ENCODE peak calls at places on chromosomes 1 and 21, in ten cellular contexts. O is OCI-LY7, C is H9, A is nephron progenitor cell, N is AG04450, I is GM12878, D is AG09319, W is type B pancreatic cell, Y is HFFc6, G is neural crest cell. L is an unnamed sample.

GRCh38 chr1:185338719-185339622 is 21.9 kb upstream of the IVNS1ABP start:
- DNase-seq in D (no peak), G (no peak), C (no peak), N (no peak), O (peak), W (no peak), Y (no peak), I (peak), A (no peak), L (peak)

GRCh38 chr1:185636848-185637247 is 97.3 kb upstream of the HMCN1 start:
- DNase-seq in D (no peak), A (no peak), C (no peak), W (no peak), G (no peak), I (peak), N (no peak), Y (no peak), O (no peak), L (peak)

GRCh38 chr1:150981805-150982712 is at the start of gene ANXA9:
- DNase-seq in G (no peak), N (no peak), C (no peak), D (no peak), A (no peak), I (no peak), O (no peak), Y (no peak), W (no peak), L (peak)

GRCh38 chr1:47971385-47971784 is 25.8 kb downstream of the TRABD2B start:
- DNase-seq in W (no peak), Y (no peak), A (no peak), N (no peak), G (no peak), I (no peak), D (no peak), O (no peak), C (no peak), L (no peak)

GRCh38 chr1:228278432-228278941 is 70.6 kb downstream of the OBSCN start:
- DNase-seq in G (no peak), C (no peak), N (no peak), O (no peak), I (no peak), W (no peak), Y (no peak), A (no peak), D (no peak), L (no peak)

GRCh38 chr1:205939690-205940330 is 3.4 kb downstream of the SLC26A9 start:
- DNase-seq in N (no peak), D (no peak), I (no peak), W (no peak), O (peak), A (peak), C (peak), Y (no peak), G (peak), L (no peak)

GRCh38 chr21:25735895-25736597 is 1.3 kb downstream of the GABPA start:
- DNase-seq in I (no peak), N (no peak), Y (peak), D (no peak), C (no peak), O (peak), W (no peak), A (no peak), G (no peak), L (no peak)

GRCh38 chr1:110870721-110871388 is 2.1 kb upstream of the CD53 start:
- DNase-seq in C (no peak), O (peak), A (no peak), N (no peak), I (no peak), G (no peak), Y (no peak), W (no peak), D (no peak), L (no peak)

GRCh38 chr1:145962157-145963102 is 1.9 kb downstream of the ANKRD34A start:
- DNase-seq in N (no peak), C (no peak), W (no peak), A (peak), G (no peak), Y (no peak), D (no peak), I (no peak), O (no peak), L (peak)

GRCh38 chr1:117702654-117703053 is 96.8 kb downstream of the TENT5C start:
- DNase-seq in G (no peak), I (no peak), D (no peak), C (no peak), Y (no peak), A (no peak), O (no peak), W (no peak), N (no peak), L (no peak)

GRCh38 chr1:34013958-34014737 is 150.3 kb downstream of the HMGB4 start:
- DNase-seq in N (no peak), G (peak), W (peak), D (no peak), I (no peak), O (no peak), A (peak), C (peak), Y (peak), L (peak)

GRCh38 chr1:76866566-76866965 is 714 bp upstream of the ST6GALNAC5 start:
- DNase-seq in Y (no peak), O (no peak), N (no peak), C (no peak), A (no peak), W (no peak), G (no peak), D (no peak), I (no peak), L (no peak)

GRCh38 chr1:76865696-76866291 is 1.5 kb upstream of the ST6GALNAC5 start:
- DNase-seq in A (no peak), D (no peak), W (no peak), G (no peak), I (no peak), C (no peak), Y (no peak), N (no peak), O (no peak), L (no peak)

GRCh38 chr1:76868916-76869315 is 1.6 kb downstream of the ST6GALNAC5 start:
- DNase-seq in W (no peak), D (no peak), N (no peak), C (peak), Y (no peak), G (peak), O (no peak), A (peak), I (no peak), L (no peak)

GRCh38 chr1:76868154-76868882 is 1.0 kb downstream of the ST6GALNAC5 start:
- DNase-seq in O (no peak), I (no peak), N (no peak), G (peak), Y (no peak), C (peak), W (peak), A (peak), D (no peak), L (peak)

DNA sequence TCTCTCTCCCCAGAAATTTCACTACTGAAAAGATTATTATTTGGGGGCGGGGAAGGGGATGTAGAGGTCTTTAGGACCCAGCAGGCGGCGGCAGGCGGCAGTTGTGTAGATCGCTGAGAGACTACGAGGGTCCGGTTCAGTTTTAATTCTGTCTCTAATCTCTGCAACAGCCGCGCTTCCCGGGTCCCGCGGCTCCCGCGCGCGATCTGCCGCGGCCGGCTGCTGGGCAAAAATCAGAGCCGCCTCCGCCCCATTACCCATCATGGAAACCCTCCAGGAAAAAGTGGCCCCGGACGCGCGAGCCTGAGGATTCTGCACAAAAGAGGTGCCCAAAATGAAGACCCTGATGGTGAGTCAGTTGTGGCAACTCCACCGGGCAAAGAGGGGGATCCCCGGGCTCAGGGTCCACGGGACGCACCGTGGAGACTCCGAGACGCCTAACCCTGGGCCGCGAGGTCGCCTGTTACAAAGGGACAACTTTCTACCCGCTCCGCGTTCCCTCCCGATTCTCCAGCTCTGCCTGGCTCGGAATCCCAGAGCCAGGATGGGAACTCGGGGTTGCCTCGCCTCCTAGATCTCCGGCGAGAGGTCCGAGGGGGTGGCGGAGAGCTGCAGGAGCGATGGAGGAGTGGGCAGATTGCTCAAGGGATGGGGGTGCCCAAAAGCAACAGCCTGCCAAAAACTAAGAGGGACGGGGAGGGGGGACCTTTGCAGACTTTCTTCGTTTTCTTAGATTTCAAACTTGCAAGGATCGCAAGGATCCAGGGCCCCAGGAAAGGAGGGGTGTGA is at the start of gene ST6GALNAC5:
- DNase-seq in I (no peak), O (no peak), Y (no peak), C (peak), N (no peak), W (peak), G (peak), D (no peak), A (peak), L (peak)
- TF ChIP-seq CTCF in I (no peak), O (no peak), Y (no peak), C (no peak), N (peak), W (peak), G (peak), D (no peak), A (no peak), L (no peak)

DNA sequence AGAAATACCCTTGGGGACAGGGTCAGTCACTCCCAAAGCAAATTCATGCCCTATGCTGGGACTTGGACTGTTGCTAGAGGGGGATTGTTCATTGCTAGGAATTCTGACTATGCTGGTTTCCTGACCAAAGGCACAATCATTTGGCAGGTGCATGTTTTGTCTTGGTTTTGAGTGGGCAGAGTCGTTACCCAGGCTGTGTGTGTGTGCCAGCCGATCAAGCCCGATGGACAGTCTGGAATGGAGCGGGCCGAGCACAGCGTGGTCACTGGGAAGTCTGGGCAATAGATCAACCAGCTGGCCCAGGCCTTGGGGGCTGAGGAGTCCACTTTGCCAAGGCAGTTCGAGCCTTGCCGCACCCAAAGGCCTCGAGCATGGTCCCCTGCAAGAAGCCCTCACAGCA is 60.9 kb downstream of the HTR6 start:
- DNase-seq in G (no peak), D (no peak), N (no peak), Y (no peak), I (no peak), O (no peak), A (no peak), C (no peak), W (no peak), L (no peak)
- TF ChIP-seq CTCF in G (no peak), D (no peak), N (no peak), Y (no peak), I (no peak), O (no peak), A (no peak), C (no peak), W (no peak), L (no peak)

DNA sequence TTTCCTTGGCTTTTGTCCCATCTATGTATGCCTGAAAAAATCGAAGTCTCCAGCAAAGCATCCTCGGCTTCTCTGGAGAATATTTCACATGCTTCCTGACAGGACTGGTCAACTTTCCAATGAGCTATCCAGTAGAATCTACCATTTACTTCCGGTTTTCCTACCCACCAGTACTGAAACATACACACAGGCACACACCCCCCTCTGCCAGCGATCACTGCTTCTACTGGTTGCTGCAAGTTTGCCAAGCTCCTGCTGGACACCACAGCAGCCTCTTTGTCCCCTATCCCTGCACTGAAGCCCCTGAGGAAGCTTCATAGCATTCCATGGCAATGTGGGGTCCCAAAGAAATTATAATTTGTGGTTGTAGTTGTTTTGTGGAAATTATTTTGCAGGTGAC is 536.8 kb downstream of the MATN1 start:
- DNase-seq in O (no peak), A (no peak), G (no peak), N (no peak), C (no peak), W (no peak), D (no peak), I (no peak), Y (no peak), L (no peak)
- TF ChIP-seq CTCF in O (no peak), A (no peak), G (no peak), N (no peak), C (no peak), W (no peak), D (no peak), I (no peak), Y (no peak), L (no peak)

DNA sequence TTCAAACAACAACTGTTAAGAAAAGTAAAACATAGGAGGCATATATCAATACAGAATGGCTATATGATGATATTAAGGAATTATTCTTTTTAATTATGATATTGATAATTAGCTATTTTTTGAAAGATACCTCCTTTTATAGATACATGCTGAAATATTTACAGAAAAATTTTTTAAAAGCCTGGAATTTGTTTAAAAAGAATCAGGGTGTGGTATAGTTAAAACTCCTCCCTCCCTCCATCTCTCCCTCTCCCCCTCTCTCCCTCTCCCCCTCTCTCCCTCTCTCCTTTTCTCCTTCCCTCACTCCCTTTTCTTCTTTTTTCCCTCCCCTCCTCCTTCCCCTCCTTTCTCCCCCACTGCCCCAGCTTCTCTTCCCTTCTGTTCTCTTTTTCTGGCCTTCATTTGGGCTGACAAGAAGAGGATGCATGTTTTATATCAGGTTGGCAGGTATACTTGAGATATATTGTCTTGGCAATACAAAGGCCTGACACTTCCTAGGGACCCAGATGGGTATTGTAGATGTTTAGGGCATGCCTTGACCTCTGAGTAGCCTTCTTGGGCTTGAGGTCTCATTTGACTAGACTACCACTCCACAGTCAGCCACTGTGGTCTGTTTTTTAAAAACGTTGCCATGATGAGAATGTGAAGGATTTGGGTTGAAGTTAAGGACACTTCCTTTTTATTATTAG is 124.5 kb downstream of the FGGY start:
- DNase-seq in O (no peak), Y (no peak), N (no peak), W (no peak), D (no peak), G (no peak), C (no peak), A (no peak), I (no peak), L (no peak)
- TF ChIP-seq CTCF in O (no peak), Y (no peak), N (no peak), W (no peak), D (no peak), G (no peak), C (no peak), A (no peak), I (no peak), L (no peak)

GRCh38 chr1:170145061-170145460 is 698 bp upstream of the NTMT2 start:
- DNase-seq in I (no peak), N (no peak), A (no peak), D (no peak), W (no peak), G (no peak), Y (no peak), C (no peak), O (no peak), L (no peak)

GRCh38 chr1:170146861-170147260 is 1.1 kb downstream of the NTMT2 start:
- DNase-seq in W (no peak), G (no peak), A (no peak), O (no peak), C (no peak), N (no peak), Y (no peak), I (no peak), D (no peak), L (no peak)

GRCh38 chr1:170149241-170149640 is 3.5 kb downstream of the NTMT2 start:
- DNase-seq in N (no peak), I (no peak), C (no peak), W (no peak), G (no peak), D (no peak), O (no peak), A (no peak), Y (no peak), L (no peak)

GRCh38 chr1:170149971-170150370 is 4.2 kb downstream of the NTMT2 start:
- DNase-seq in I (no peak), O (no peak), G (no peak), D (no peak), W (no peak), N (no peak), Y (no peak), C (no peak), A (no peak), L (no peak)

DNA sequence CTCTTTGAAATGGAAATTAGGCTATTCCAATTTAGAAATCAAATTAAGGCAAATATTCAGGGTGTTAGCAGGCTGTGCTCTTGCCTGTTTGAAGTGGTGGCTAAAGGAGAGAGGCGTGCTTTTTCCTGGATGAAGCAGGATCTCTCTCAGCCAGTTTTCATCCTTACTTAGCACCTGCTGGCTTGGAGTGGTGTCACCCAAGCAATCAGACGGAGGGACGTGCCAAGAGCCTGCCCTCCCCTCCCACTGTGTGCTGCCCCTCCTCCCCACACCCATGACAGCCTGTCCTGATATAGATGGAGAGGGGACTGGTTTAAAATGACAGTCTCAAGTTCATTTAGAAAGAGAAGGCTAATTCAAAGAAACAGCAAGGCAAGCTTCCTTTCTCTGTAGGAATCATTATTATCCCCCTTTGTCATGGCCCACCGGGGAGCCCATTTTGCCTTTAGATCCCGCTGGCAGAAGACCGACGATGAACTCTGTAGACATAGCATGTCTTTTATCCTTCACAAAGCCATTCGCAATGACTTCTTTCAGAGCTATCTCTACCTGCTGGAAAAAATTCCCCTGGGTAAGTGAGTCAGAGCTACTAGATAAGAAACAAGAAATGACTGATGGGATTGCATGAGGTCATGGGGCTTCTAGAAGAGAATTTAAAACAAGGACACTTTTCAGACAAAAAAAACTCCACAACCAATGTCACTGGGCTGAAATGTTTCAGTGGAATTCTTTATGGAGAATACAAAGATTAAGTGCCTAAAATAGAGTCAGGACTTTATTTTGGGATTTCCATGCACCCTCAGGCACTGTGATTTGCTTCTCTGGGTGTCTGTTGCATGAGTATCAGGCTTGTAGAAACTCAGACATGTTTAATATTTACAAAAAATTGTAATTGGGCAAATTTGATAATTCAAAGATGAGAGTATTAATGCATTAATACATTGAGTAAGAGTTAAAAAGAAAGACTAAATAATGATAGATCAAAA is at the start of gene NTMT2:
- DNase-seq in W (no peak), O (no peak), D (no peak), C (peak), Y (no peak), N (no peak), G (peak), I (no peak), A (no peak), L (no peak)
- TF ChIP-seq CTCF in W (no peak), O (no peak), D (no peak), C (no peak), Y (no peak), N (no peak), G (no peak), I (no peak), A (no peak), L (no peak)

DNA sequence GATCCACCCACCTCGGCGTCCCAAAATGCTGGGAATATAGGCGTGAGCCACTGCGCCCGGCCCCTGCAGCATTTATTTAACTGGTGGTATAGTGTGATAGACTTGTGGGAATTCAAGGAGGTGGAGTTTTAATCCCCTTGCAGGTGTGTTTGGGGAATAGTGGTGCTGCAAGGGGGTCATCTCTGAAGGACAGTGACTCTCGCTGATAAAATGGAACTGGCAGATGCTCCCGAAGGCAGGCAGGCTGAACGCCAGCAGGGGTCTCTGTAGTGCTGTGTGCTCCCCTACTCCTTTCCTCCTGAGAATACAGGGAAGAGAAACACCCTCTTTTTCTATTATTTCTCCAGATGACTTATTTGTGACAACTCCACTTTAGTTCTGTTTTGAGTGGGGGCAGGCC is 4.0 kb downstream of the OSCP1 start:
- DNase-seq in G (peak), N (no peak), I (no peak), D (no peak), W (no peak), C (peak), Y (no peak), A (peak), O (peak), L (peak)
- TF ChIP-seq CTCF in G (peak), N (peak), I (peak), D (no peak), W (peak), C (peak), Y (peak), A (peak), O (peak), L (peak)